ENCODE peak calls at places on chromosomes 7 and 10, in four cellular contexts. H, G, C and X are unnamed samples.

GRCh38 chr10:79112898-79113431 is 44.2 kb downstream of the ZMIZ1 start:
- DNase-seq in H (no peak), C (no peak), G (no peak), X (peak; percentile 53)

GRCh38 chr10:44023517-44023916 is 361.4 kb downstream of the CXCL12 start:
- DNase-seq in C (no peak), H (no peak), G (no peak), X (no peak)

GRCh38 chr7:97351488-97351887 is 234.0 kb downstream of the SDHAF3 start:
- DNase-seq in C (no peak), G (no peak), H (no peak), X (no peak)

GRCh38 chr10:63466168-63466935 is 575 bp upstream of the JMJD1C start:
- DNase-seq in G (peak; percentile 65), C (peak; percentile 59), H (peak; percentile 64), X (no peak)

GRCh38 chr7:127865466-127865865 is 165.8 kb downstream of the LRRC4 start:
- DNase-seq in C (no peak), G (no peak), H (no peak), X (no peak)

GRCh38 chr7:45568536-45569289 is 5.5 kb upstream of the ADCY1 start:
- DNase-seq in H (no peak), G (no peak), C (no peak), X (no peak)

GRCh38 chr7:92833766-92834605 is 2.4 kb downstream of the CDK6 start:
- DNase-seq in C (peak; percentile 92), H (peak; percentile 88), G (peak; percentile 78), X (no peak)

GRCh38 chr7:2904202-2904601 is 60.1 kb upstream of the GNA12 start:
- DNase-seq in G (no peak), H (no peak), C (no peak), X (no peak)

GRCh38 chr7:27695096-27695495 is 32.4 kb upstream of the HIBADH start:
- DNase-seq in G (no peak), H (no peak), C (no peak), X (no peak)

GRCh38 chr7:151715661-151716338 is 161.1 kb downstream of the PRKAG2 start:
- DNase-seq in H (peak; percentile 46), G (no peak), C (peak; percentile 63), X (no peak)

GRCh38 chr7:1914321-1914720 is 244.2 kb downstream of the ELFN1 start:
- DNase-seq in G (no peak), H (no peak), C (no peak), X (no peak)

GRCh38 chr7:33278095-33278494 is 148.7 kb downstream of the BBS9 start:
- DNase-seq in C (no peak), G (no peak), H (no peak), X (no peak)

GRCh38 chr10:1187151-1187854 is 131.1 kb downstream of the WDR37 start:
- DNase-seq in H (no peak), G (no peak), C (no peak), X (no peak)

GRCh38 chr7:1842321-1843221 is 172.5 kb downstream of the ELFN1 start:
- DNase-seq in H (peak; percentile 4), C (no peak), G (no peak), X (peak; percentile 4)

GRCh38 chr7:107501593-107501992 is 31.7 kb downstream of the GPR22 start:
- DNase-seq in H (peak; percentile 23), G (no peak), C (peak; percentile 32), X (no peak)

GRCh38 chr7:18086165-18087030 is 58.8 kb upstream of the PRPS1L1 start:
- DNase-seq in G (no peak), H (peak; percentile 12), C (no peak), X (no peak)

GRCh38 chr7:124954766-124955165 is 25.1 kb upstream of the POT1 start:
- DNase-seq in C (no peak), G (no peak), H (no peak), X (no peak)

GRCh38 chr7:17233643-17234397 is 64.6 kb upstream of the AHR start:
- DNase-seq in G (peak; percentile 63), C (no peak), H (no peak), X (no peak)

GRCh38 chr10:6487919-6488318 is 92.2 kb downstream of the PRKCQ start:
- DNase-seq in G (no peak), C (no peak), H (no peak), X (no peak)

GRCh38 chr7:2029211-2029905 is 203.4 kb downstream of the MAD1L1 start:
- DNase-seq in G (no peak), H (no peak), C (no peak), X (no peak)

GRCh38 chr7:75905785-75906604 is 9.0 kb upstream of the POR start:
- DNase-seq in C (peak; percentile 27), G (no peak), H (peak; percentile 53), X (no peak)

GRCh38 chr10:11396311-11396960 is 215.0 kb downstream of the USP6NL start:
- DNase-seq in H (no peak), G (no peak), C (no peak), X (no peak)

GRCh38 chr10:6239213-6239991 is 36.7 kb downstream of the PFKFB3 start:
- DNase-seq in H (peak; percentile 42), G (peak; percentile 67), C (no peak), X (peak; percentile 96)

GRCh38 chr7:89680161-89680560 is 474.1 kb upstream of the STEAP1 start:
- DNase-seq in G (no peak), C (no peak), H (no peak), X (no peak)

GRCh38 chr10:1957057-1957456 is 219.7 kb upstream of the ADARB2 start:
- DNase-seq in H (no peak), G (no peak), C (no peak), X (no peak)

DNA sequence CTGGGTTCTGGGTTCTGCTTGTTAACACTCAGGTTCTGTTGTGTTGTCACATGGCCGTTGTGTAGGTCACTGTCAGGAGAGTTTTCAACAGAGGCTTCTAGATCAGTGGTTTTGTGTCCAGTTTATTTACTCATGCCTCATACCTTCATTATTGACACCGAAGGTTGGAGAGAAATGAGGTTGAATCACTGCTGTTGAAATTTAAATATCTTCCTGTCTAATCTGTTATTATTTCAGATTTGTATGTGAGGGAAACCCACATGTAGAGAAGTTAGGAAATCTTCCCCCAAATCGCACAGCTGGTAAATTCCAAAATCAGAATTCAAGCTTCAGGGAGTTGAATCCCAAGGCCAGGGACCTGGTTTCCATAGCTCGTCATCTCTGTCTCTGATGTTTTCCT is 28.3 kb upstream of the KLF6 start:
- DNase-seq in G (no peak), C (no peak), H (no peak), X (no peak)
- H3K4me3 ChIP-seq in G (no peak overlapping the region), C (no peak overlapping the region), H (no peak overlapping the region), X (no peak overlapping the region)

DNA sequence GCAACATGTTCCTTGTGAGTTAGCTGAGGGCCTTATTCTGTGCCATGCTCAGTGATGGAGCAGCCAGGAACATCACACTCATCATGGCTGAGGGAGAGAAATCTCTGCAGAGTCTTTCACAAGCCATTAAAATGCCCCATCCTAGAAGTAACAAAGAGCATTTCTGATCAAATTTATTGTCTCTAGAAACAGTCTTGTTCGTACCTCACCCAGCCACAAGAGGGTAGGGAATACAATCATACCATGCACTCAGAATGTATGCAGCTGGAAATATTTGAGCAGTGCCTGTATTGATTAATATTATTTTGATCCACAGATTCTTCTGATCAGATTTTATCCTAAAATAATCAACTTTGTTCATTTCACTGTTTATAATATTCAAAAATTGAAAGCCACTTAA is 17.3 kb downstream of the VPS26A start:
- DNase-seq in H (no peak), G (no peak), C (no peak), X (no peak)
- TF ChIP-seq CTCF in H (no peak), G (no peak), C (no peak), X (no peak)

DNA sequence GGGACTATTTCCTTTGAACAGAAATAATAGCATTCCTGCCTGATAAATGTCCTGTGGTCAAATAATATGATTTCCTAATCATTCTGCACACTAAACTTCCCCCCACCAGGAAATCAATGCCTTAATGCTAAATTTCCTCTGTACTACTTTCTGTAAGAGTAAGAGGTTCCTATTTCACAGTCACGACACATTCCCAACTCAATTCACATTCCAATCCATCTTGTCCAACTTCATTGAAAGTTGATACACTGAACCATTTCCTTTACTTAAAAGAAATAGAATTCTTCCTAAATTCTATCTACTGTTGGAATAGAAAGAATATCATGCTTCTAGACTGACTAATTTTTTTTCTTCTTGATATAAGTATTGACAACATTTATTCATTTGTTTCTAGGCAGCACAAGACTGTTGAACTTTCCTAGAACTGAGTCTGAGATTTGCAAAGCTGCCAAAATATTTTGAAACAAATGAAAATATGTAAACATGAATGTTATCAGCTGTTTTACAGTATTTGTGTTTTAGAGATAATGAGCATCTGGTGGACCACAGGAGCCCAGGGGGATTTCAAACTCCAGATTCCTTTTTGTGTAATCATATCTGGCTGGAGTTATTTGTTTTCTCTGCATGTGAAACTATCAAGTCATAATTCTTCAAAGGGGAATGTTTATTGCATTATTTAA is 121.5 kb downstream of the TPST1 start:
- DNase-seq in H (no peak), C (no peak), G (no peak), X (peak; percentile 79)
- H3K4me3 ChIP-seq in H (no peak overlapping the region), C (no peak overlapping the region), G (no peak overlapping the region), X (no peak overlapping the region)

GRCh38 chr10:95469676-95470075 is 91.5 kb downstream of the SORBS1 start:
- DNase-seq in G (no peak), C (no peak), H (no peak), X (no peak)

GRCh38 chr10:95466450-95466849 is 94.7 kb downstream of the SORBS1 start:
- DNase-seq in H (no peak), C (no peak), G (no peak), X (no peak)

GRCh38 chr10:95469251-95469650 is 91.9 kb downstream of the SORBS1 start:
- DNase-seq in H (no peak), C (no peak), G (no peak), X (no peak)

GRCh38 chr10:95464280-95464679 is 96.9 kb downstream of the SORBS1 start:
- DNase-seq in H (no peak), G (no peak), C (no peak), X (no peak)

DNA sequence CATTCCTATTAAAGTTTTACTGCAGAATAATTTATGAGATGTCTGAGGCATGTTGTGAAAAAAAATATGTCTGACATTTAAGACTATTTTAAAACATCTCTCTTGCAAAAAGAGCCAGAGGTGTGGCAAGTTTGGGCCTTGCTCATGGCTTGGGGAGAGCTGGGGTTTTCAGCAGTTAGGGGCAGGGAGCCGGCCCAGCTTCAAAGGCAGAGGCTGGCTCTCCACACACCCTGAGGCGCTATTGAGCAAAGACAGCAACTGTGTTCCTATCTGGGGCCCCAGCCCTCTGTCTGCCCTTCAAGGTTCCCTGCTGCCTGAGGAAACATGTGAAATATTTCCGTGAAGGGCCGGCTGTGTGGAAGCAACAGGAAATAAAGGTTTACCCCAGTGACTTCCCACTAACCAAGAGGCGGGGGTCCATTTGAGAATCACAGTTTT is 94.0 kb downstream of the SORBS1 start:
- DNase-seq in G (no peak), H (peak; percentile 60), C (peak; percentile 64), X (no peak)
- TF ChIP-seq CTCF in G (no peak), H (peak; percentile 31), C (no peak), X (no peak)

DNA sequence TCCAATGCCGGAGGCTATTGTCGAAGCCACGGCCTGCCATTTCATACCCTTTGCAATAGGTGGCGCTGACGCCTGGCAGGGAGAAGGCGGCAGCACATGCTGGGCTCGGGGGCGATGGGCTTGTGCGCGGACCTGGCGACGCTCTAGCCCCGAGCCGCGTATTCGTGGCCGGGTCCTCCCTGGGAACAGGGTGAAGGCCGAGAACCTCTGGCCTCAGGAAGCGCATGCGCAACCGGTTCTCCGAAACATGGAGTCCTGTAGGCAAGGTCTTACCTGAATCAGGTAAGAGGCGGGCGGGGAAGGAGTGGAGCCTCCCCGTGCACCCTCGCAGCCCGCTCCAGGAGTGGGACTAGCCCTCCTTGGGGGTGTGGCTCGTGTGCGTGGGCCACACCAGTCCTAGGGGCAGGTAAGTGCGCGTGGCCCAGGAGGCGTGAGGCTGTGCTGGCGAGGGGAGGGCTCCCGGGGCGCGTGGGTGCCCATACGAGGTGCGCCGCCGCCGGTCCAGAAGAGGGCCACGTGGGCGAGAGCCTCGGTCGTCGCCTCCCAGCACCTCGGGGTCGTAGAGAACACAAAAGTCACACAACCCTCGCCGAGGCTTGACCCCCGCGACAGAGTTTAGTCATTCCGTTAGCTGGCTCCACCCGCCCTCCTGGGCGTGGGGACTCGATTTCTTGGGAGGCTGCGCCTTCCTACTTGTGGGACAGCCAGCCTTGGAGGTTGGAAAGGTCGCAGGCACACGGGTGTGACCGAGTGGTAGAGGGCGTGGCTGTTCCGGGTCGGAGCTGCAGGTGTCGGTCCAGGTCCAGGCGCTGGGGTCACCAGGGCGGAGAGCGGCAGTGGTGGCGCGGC is 5.5 kb upstream of the MEST start:
- DNase-seq in G (peak; percentile 79), C (peak; percentile 84), H (peak; percentile 87), X (no peak)
- H3K4me3 ChIP-seq in G (peak overlapping the region; percentile 86), C (peak overlapping the region; percentile 48), H (peak overlapping the region; percentile 39), X (no peak overlapping the region)